ENCODE peak calls at places on chromosomes 5 and 9, in ten cellular contexts. Z is MM.1S, I is cardiac muscle cell, P is transverse colon, Y is OCI-LY7, M is AG04450, T is K562, J is WERI-Rb-1, B is PC-9, L is uterus. D is an unnamed sample.

GRCh38 chr9:109440797-109441287 is 57.3 kb downstream of the PTPN3 start:
- DNase-seq in M (peak; percentile 70), L (peak; percentile 22), B (peak; percentile 76), P (peak; percentile 39), Z (peak; percentile 85), J (peak; percentile 72), Y (peak; percentile 54), I (peak; percentile 77), T (peak; percentile 73), D (peak; percentile 59)

GRCh38 chr9:123679330-123679987 is 250.5 kb downstream of the DENND1A start:
- DNase-seq in I (no peak), J (no peak), Y (peak; percentile 96), B (no peak), Z (peak; percentile 96), P (peak; percentile 59), M (no peak), L (no peak), T (no peak), D (peak; percentile 79)

GRCh38 chr5:141916522-141916921 is 7.1 kb upstream of the DELE1 start:
- DNase-seq in M (no peak), L (no peak), I (no peak), Z (no peak), T (no peak), B (no peak), Y (peak; percentile 42), J (no peak), P (no peak), D (no peak)

GRCh38 chr9:38326122-38326521 is 66.4 kb upstream of the ALDH1B1 start:
- DNase-seq in B (no peak), I (no peak), J (no peak), L (no peak), T (no peak), Z (no peak), M (no peak), Y (no peak), P (no peak), D (no peak)

GRCh38 chr5:92403308-92403707 is 1020.2 kb upstream of the ARRDC3 start:
- DNase-seq in P (no peak), L (no peak), Y (no peak), M (no peak), J (no peak), Z (peak; percentile 82), T (no peak), I (no peak), B (no peak), D (no peak)

GRCh38 chr9:135702002-135702721 is at the start of gene KCNT1:
- DNase-seq in J (peak; percentile 66), Y (peak; percentile 22), I (peak; percentile 69), T (peak; percentile 92), L (no peak), B (no peak), Z (peak; percentile 11), P (peak; percentile 40), M (no peak), D (no peak)

GRCh38 chr9:70079364-70080103 is 35.9 kb downstream of the MAMDC2 start:
- DNase-seq in J (no peak), I (no peak), L (peak; percentile 74), B (peak; percentile 93), M (no peak), P (no peak), Y (no peak), Z (peak; percentile 12), T (no peak), D (no peak)

GRCh38 chr9:126301196-126301595 is 25.4 kb upstream of the MVB12B start:
- DNase-seq in T (no peak), B (no peak), L (no peak), P (no peak), Y (no peak), M (no peak), Z (no peak), J (no peak), I (no peak), D (no peak)

GRCh38 chr9:127575875-127576778 is 36.0 kb upstream of the STXBP1 start:
- DNase-seq in J (no peak), M (no peak), L (no peak), I (no peak), Y (no peak), P (peak; percentile 68), T (no peak), B (no peak), Z (no peak), D (no peak)

GRCh38 chr9:127580879-127581278 is 31.2 kb upstream of the STXBP1 start:
- DNase-seq in Y (no peak), I (no peak), M (no peak), B (no peak), T (no peak), Z (no peak), P (no peak), J (no peak), L (no peak), D (no peak)

GRCh38 chr9:127580371-127580770 is 31.7 kb upstream of the STXBP1 start:
- DNase-seq in Z (no peak), B (no peak), T (no peak), M (no peak), Y (no peak), P (no peak), J (no peak), L (no peak), I (no peak), D (no peak)

GRCh38 chr9:127578627-127578951 is 33.5 kb upstream of the STXBP1 start:
- DNase-seq in J (no peak), I (no peak), Z (no peak), P (no peak), L (no peak), Y (no peak), M (no peak), B (no peak), T (no peak), D (no peak)

DNA sequence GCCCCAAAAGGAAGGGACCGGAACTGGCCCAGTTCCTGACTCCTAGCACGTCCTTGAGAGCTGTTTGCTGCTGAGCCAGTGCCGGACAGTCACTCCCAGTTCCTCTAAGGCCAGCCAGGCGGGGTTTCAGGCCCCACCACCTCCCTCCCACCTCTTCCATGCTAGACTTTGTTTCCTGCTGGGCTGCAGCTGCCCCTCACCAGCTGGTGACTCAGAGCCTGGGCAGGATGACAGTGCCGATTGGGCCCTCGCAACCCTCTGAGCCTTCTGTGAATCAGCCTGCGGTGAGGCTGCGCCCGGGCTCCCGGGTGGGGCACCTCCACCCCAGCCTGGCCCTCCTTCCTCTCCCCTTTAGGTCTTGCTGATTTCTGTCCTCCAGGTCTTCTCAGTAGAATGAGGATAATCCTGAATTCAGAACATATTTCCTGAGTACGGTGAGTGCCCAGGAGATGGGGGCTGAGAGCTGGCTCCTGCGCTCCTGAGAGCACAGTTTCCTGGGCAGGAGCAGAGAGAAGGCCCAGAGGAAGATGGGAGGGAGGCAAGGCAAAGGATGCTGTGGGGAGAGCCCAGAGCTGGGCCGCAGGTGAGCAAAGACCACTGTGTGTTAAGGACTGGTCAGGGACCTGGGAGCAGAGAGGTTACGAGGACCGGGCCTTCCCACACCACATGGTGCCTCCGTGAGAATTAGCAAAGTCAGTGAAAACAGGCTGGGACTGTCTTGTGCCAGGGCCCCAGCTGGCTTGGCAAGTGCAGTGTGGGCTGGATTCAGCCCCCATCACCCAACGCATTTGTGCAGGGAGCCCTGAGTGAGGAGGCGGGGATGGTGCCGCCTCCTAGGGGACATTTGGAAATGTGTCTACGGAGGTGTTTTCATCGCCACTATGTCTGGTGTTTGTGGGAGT is 32.9 kb upstream of the STXBP1 start:
- DNase-seq in B (peak; percentile 97), M (peak; percentile 89), Z (no peak), T (no peak), I (no peak), P (peak; percentile 88), Y (no peak), J (peak; percentile 96), L (peak; percentile 87), D (no peak)
- TF ChIP-seq CTCF in B (peak; percentile 50), M (peak; percentile 37), Z (no peak), T (peak; percentile 38), I (peak; percentile 36), P (peak; percentile 21), Y (no peak), J (peak; percentile 57), L (peak; percentile 28), D (no peak)

DNA sequence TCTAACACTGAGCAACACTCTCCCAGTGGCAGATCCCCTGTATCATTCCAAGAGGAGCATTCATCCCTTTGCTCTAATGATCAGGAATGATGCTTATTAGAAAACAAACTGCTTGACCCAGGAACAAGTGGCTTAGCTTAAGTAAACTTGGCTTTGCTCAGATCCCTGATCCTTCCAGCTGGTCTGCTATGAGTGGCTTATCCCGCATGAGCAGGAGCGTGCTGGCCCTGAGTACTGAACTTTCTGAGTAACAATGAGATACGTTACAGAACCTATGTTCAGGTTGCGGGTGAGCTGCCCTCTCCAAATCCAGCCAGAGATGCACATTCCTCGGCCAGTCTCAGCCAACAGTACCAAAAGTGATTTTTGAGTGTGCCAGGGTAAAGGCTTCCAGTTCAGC is 29.7 kb downstream of the GABRP start:
- DNase-seq in P (no peak), M (no peak), Z (no peak), Y (no peak), L (no peak), T (no peak), B (no peak), I (no peak), J (peak; percentile 57), D (no peak)
- H3K4me3 ChIP-seq in P (no peak overlapping the region), M (no peak overlapping the region), Z (no peak overlapping the region), Y (no peak overlapping the region), L (no peak overlapping the region), T (no peak overlapping the region), B (no peak overlapping the region), I (no peak overlapping the region), J (no peak overlapping the region), D (no peak overlapping the region)

DNA sequence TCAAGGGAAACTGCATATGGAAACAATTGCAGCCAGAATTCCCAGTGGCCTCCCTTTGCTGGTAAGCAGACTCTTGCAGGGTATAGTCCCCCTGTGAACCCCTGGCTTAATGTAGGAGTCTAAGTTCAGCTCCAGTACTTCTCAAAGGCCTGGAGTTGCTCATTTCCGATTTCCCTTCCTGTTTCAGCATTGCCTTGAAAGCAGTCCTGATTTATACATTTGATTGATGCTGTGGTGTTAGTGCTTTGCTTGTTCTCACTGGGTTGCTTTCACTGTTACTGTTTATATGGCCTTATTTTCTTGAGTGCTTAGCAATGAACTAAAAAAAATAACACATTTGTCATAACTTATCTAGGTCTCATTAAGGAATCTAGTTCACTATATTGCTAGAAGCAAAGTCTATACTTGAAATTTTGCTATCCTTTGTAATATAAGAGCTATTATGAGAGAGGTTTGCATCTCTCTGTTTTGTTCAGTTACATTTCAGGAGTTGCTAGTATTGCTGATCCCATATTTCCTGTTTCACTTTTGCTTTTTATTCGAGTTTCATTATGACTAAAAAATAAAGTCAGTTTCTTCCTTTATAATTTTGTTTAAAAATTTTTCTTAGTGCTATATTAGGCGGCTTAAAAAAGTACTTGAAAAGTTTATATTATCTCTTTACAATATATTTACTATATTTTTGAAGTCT is 122.4 kb upstream of the NMUR2 start:
- DNase-seq in J (no peak), M (no peak), L (no peak), T (no peak), P (no peak), B (no peak), Z (peak; percentile 58), I (no peak), Y (no peak), D (no peak)
- TF ChIP-seq CTCF in J (no peak), M (no peak), L (no peak), T (no peak), P (no peak), B (no peak), Z (no peak), I (no peak), Y (no peak), D (no peak)

DNA sequence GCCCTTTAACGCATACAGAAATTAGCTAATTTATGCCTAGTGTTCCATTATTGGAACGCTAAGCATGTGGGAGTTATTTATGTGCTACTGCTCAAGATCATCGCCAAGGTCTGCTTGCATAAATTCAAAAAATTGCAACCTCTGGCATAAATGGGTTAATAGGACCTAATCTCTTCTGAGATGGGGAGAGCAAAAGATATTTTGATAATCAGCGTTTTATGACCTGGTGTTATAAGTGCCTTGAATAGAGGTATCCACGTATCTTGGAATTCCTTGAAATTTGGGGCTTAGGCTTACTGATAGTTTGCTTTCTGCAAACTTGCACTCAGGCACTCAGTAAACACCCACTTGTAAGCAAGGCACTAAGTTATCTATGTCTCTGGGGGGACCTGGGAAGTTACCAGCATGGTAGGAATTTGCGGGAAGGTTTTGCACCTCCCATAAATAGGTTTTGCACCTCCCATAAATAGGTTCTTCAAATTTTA is 1.8 kb downstream of the SUB1 start:
- DNase-seq in J (no peak), I (no peak), B (no peak), M (no peak), P (no peak), Y (no peak), T (no peak), L (no peak), Z (peak; percentile 30), D (no peak)
- H3K4me3 ChIP-seq in J (no peak overlapping the region), I (peak overlapping the region; percentile 97), B (peak overlapping the region; percentile 84), M (peak overlapping the region; percentile 92), P (peak overlapping the region; percentile 97), Y (no peak overlapping the region), T (peak overlapping the region; percentile 96), L (no peak overlapping the region), Z (peak overlapping the region; percentile 92), D (peak overlapping the region; percentile 89)